ENCODE peak calls at places on chromosomes 4 and X, in eight cellular contexts. F is brain microvascular endothelial cell; J is neuronal stem cell; T is naive thymus-derived CD4-positive, alpha-beta T cell; P is CD4-positive, alpha-beta memory T cell; H is right lobe of liver; Y is breast epithelium; I is gastrocnemius medialis. R is an unnamed sample.

GRCh38 chrX:9873952-9874351 is 87.7 kb downstream of the SHROOM2 start:
- DNase-seq in P (peak; percentile 28), I (no peak), J (no peak), Y (no peak), H (no peak), T (peak; percentile 29), F (no peak), R (no peak)

GRCh38 chrX:40303256-40304077 is 205.7 kb upstream of the BCOR start:
- DNase-seq in Y (no peak), P (no peak), T (no peak), H (no peak), F (no peak), J (no peak), I (no peak), R (no peak)

GRCh38 chr4:74618659-74619058 is 173.7 kb downstream of the AREG start:
- DNase-seq in F (peak; percentile 81), H (no peak), Y (no peak), J (no peak), I (no peak), P (no peak), T (no peak), R (no peak)

GRCh38 chr4:110631582-110632505 is 9.0 kb upstream of the PITX2 start:
- DNase-seq in P (no peak), Y (peak; percentile 53), H (peak; percentile 73), J (peak; percentile 91), F (peak; percentile 61), T (no peak), I (no peak), R (no peak)

GRCh38 chrX:7235071-7235470 is 87.1 kb upstream of the PUDP start:
- DNase-seq in P (no peak), J (no peak), F (no peak), Y (no peak), H (no peak), I (no peak), T (no peak), R (no peak)

GRCh38 chr4:1396806-1397455 is 9.3 kb downstream of the NKX1-1 start:
- DNase-seq in I (no peak), F (no peak), J (no peak), T (no peak), P (no peak), H (peak; percentile 30), Y (no peak), R (peak; percentile 40)

GRCh38 chr4:127606823-127607222 is 25.9 kb upstream of the INTU start:
- DNase-seq in Y (no peak), I (no peak), J (no peak), F (no peak), H (no peak), P (no peak), T (no peak), R (no peak)

GRCh38 chrX:11239230-11239629 is 54.0 kb upstream of the AMELX start:
- DNase-seq in Y (no peak), F (peak; percentile 52), I (no peak), H (no peak), T (no peak), P (no peak), J (no peak), R (no peak)

GRCh38 chrX:150616179-150616862 is 47.9 kb downstream of the MTM1 start:
- DNase-seq in P (no peak), Y (no peak), I (no peak), J (no peak), T (no peak), H (no peak), F (no peak), R (no peak)

GRCh38 chr4:163582688-163583087 is 88.2 kb downstream of the TMA16 start:
- DNase-seq in P (no peak), Y (no peak), T (no peak), J (no peak), F (no peak), H (no peak), I (no peak), R (no peak)

GRCh38 chr4:184409502-184409901 is 64.8 kb downstream of the IRF2 start:
- DNase-seq in H (no peak), T (no peak), P (no peak), Y (no peak), I (no peak), J (no peak), F (no peak), R (no peak)
- H3K27ac ChIP-seq in H (no peak overlapping the region), T (no peak overlapping the region), P (peak overlapping the region; percentile 19), Y (no peak overlapping the region), I (peak overlapping the region; percentile 68), J (no peak overlapping the region), F (no peak overlapping the region), R (peak overlapping the region; percentile 56)

GRCh38 chr4:185535818-185536729 is 767 bp upstream of the PDLIM3 start:
- DNase-seq in J (no peak), H (no peak), I (peak; percentile 58), T (no peak), F (peak; percentile 16), P (no peak), Y (peak; percentile 43), R (no peak)
- H3K4me3 ChIP-seq in J (peak overlapping the region; percentile 26), H (peak overlapping the region; percentile 53), I (peak overlapping the region; percentile 79), T (no peak overlapping the region), F (peak overlapping the region; percentile 75), P (no peak overlapping the region), Y (peak overlapping the region; percentile 94), R (peak overlapping the region; percentile 52)

GRCh38 chr4:2958446-2958845 is 4.8 kb downstream of the NOP14 start:
- DNase-seq in F (peak; percentile 30), P (no peak), J (no peak), I (no peak), H (no peak), T (no peak), Y (no peak), R (no peak)
- H3K36me3 ChIP-seq in F (peaks cover 33% of the 10 kb centered on the region), P (peaks cover 38% of the 10 kb centered on the region), J (peaks cover 23% of the 10 kb centered on the region), I (peaks cover 47% of the 10 kb centered on the region), H (peaks cover 33% of the 10 kb centered on the region), T (peaks cover 50% of the 10 kb centered on the region), Y (no peaks in the 10 kb centered on the region), R (no peaks in the 10 kb centered on the region)

GRCh38 chr4:150251752-150252190 is 173.5 kb downstream of the DCLK2 start:
- DNase-seq in H (no peak), T (no peak), P (no peak), I (no peak), Y (no peak), J (no peak), F (no peak), R (no peak)
- H3K27ac ChIP-seq in H (no peak overlapping the region), T (no peak overlapping the region), P (no peak overlapping the region), I (no peak overlapping the region), Y (no peak overlapping the region), J (peak overlapping the region; percentile 62), F (no peak overlapping the region), R (no peak overlapping the region)

GRCh38 chr4:55947254-55947882 is 1.4 kb upstream of the CEP135 start:
- DNase-seq in T (no peak), F (peak; percentile 6), I (no peak), J (no peak), Y (no peak), P (peak; percentile 5), H (no peak), R (no peak)
- H3K4me3 ChIP-seq in T (peak overlapping the region; percentile 88), F (peak overlapping the region; percentile 82), I (peak overlapping the region; percentile 64), J (no peak overlapping the region), Y (peak overlapping the region; percentile 89), P (peak overlapping the region; percentile 54), H (peak overlapping the region; percentile 96), R (peak overlapping the region; percentile 66)

R was measured in left lung.